ENCODE peak calls at places on chromosomes 5 and 9, in six cellular contexts. One of them, this sample, is unnamed.

GRCh38 chr9:22160235-22160634 is 151.1 kb upstream of the CDKN2B start:
- DNase-seq in IMR-90: peak; percentile 69
- DNase-seq in neuronal stem cell: no peak
- DNase-seq in H9: no peak
- DNase-seq in mesenchymal stem cell: no peak
- DNase-seq in H1: no peak
- DNase-seq in this sample: no peak

GRCh38 chr9:468766-469496 is 254.3 kb downstream of the DOCK8 start:
- DNase-seq in IMR-90: no peak
- DNase-seq in neuronal stem cell: no peak
- DNase-seq in H9: no peak
- DNase-seq in mesenchymal stem cell: no peak
- DNase-seq in H1: no peak
- DNase-seq in this sample: no peak

GRCh38 chr5:2856206-2856605 is 104.7 kb upstream of the IRX2 start:
- DNase-seq in IMR-90: no peak
- DNase-seq in neuronal stem cell: no peak
- DNase-seq in H9: no peak
- DNase-seq in mesenchymal stem cell: no peak
- DNase-seq in H1: no peak
- DNase-seq in this sample: no peak

GRCh38 chr5:158658439-158659230 is 441.1 kb downstream of the EBF1 start:
- DNase-seq in IMR-90: peak; percentile 6
- DNase-seq in neuronal stem cell: no peak
- DNase-seq in H9: no peak
- DNase-seq in mesenchymal stem cell: no peak
- DNase-seq in H1: no peak
- DNase-seq in this sample: peak; percentile 75

GRCh38 chr5:129358069-129358468 is 102.0 kb upstream of the ADAMTS19 start:
- DNase-seq in IMR-90: no peak
- DNase-seq in neuronal stem cell: no peak
- DNase-seq in H9: no peak
- DNase-seq in mesenchymal stem cell: no peak
- DNase-seq in H1: no peak
- DNase-seq in this sample: peak; percentile 14

GRCh38 chr9:128723352-128723865 is 518 bp downstream of the ZDHHC12 start:
- DNase-seq in IMR-90: no peak
- DNase-seq in neuronal stem cell: peak; percentile 17
- DNase-seq in H9: peak; percentile 21
- DNase-seq in mesenchymal stem cell: peak; percentile 10
- DNase-seq in H1: peak; percentile 56
- DNase-seq in this sample: no peak

GRCh38 chr5:145341842-145342241 is 493.3 kb downstream of the PRELID2 start:
- DNase-seq in IMR-90: peak; percentile 28
- DNase-seq in neuronal stem cell: no peak
- DNase-seq in H9: no peak
- DNase-seq in mesenchymal stem cell: peak; percentile 19
- DNase-seq in H1: no peak
- DNase-seq in this sample: peak; percentile 3

GRCh38 chr5:72662936-72663335 is 153.5 kb upstream of the TNPO1 start:
- DNase-seq in IMR-90: no peak
- DNase-seq in neuronal stem cell: no peak
- DNase-seq in H9: no peak
- DNase-seq in mesenchymal stem cell: no peak
- DNase-seq in H1: no peak
- DNase-seq in this sample: peak; percentile 30

GRCh38 chr5:132010645-132011560 is 555 bp downstream of the ACSL6 start:
- DNase-seq in IMR-90: no peak
- DNase-seq in neuronal stem cell: no peak
- DNase-seq in H9: peak; percentile 46
- DNase-seq in mesenchymal stem cell: no peak
- DNase-seq in H1: peak; percentile 60
- DNase-seq in this sample: no peak

GRCh38 chr5:21802869-21803490 is 1050.2 kb downstream of the CDH12 start:
- DNase-seq in IMR-90: peak; percentile 56
- DNase-seq in neuronal stem cell: peak; percentile 9
- DNase-seq in H9: no peak
- DNase-seq in mesenchymal stem cell: peak; percentile 38
- DNase-seq in H1: no peak
- DNase-seq in this sample: peak; percentile 43

GRCh38 chr5:123209163-123210013 is 120.3 kb downstream of the PRDM6 start:
- DNase-seq in IMR-90: peak; percentile 96
- DNase-seq in neuronal stem cell: no peak
- DNase-seq in H9: no peak
- DNase-seq in mesenchymal stem cell: peak; percentile 92
- DNase-seq in H1: no peak
- DNase-seq in this sample: no peak

GRCh38 chr5:163658702-163659567 is 153.5 kb downstream of the MAT2B start:
- DNase-seq in IMR-90: peak; percentile 55
- DNase-seq in neuronal stem cell: no peak
- DNase-seq in H9: no peak
- DNase-seq in mesenchymal stem cell: peak; percentile 21
- DNase-seq in H1: no peak
- DNase-seq in this sample: no peak

GRCh38 chr9:124284940-124285441 is 27.2 kb downstream of the NEK6 start:
- DNase-seq in IMR-90: peak; percentile 50
- DNase-seq in neuronal stem cell: no peak
- DNase-seq in H9: no peak
- DNase-seq in mesenchymal stem cell: peak; percentile 69
- DNase-seq in H1: no peak
- DNase-seq in this sample: no peak

GRCh38 chr5:34009610-34010009 is 1.8 kb upstream of the AMACR start:
- DNase-seq in IMR-90: no peak
- DNase-seq in neuronal stem cell: no peak
- DNase-seq in H9: no peak
- DNase-seq in mesenchymal stem cell: no peak
- DNase-seq in H1: no peak
- DNase-seq in this sample: no peak

GRCh38 chr5:79973511-79973910 is 17.6 kb downstream of the MTX3 start:
- DNase-seq in IMR-90: no peak
- DNase-seq in neuronal stem cell: peak; percentile 48
- DNase-seq in H9: no peak
- DNase-seq in mesenchymal stem cell: no peak
- DNase-seq in H1: no peak
- DNase-seq in this sample: peak; percentile 16

GRCh38 chr5:14309864-14310531 is 166.9 kb downstream of the TRIO start:
- DNase-seq in IMR-90: no peak
- DNase-seq in neuronal stem cell: no peak
- DNase-seq in H9: no peak
- DNase-seq in mesenchymal stem cell: no peak
- DNase-seq in H1: no peak
- DNase-seq in this sample: no peak

GRCh38 chr9:130483281-130483949 is 38.7 kb downstream of the ASS1 start:
- DNase-seq in IMR-90: no peak
- DNase-seq in neuronal stem cell: no peak
- DNase-seq in H9: no peak
- DNase-seq in mesenchymal stem cell: no peak
- DNase-seq in H1: no peak
- DNase-seq in this sample: peak; percentile 63

GRCh38 chr9:91705386-91705785 is 244.6 kb downstream of the ROR2 start:
- DNase-seq in IMR-90: no peak
- DNase-seq in neuronal stem cell: no peak
- DNase-seq in H9: no peak
- DNase-seq in mesenchymal stem cell: no peak
- DNase-seq in H1: no peak
- DNase-seq in this sample: no peak

GRCh38 chr5:168290902-168291280 is 554 bp upstream of the WWC1 start:
- DNase-seq in IMR-90: no peak
- DNase-seq in neuronal stem cell: no peak
- DNase-seq in H9: no peak
- DNase-seq in mesenchymal stem cell: no peak
- DNase-seq in H1: no peak
- DNase-seq in this sample: no peak

GRCh38 chr9:3916984-3917383 is 382.9 kb downstream of the GLIS3 start:
- DNase-seq in IMR-90: peak; percentile 82
- DNase-seq in neuronal stem cell: no peak
- DNase-seq in H9: no peak
- DNase-seq in mesenchymal stem cell: peak; percentile 89
- DNase-seq in H1: no peak
- DNase-seq in this sample: no peak

GRCh38 chr9:134053941-134054761 is 13.7 kb downstream of the BRD3 start:
- DNase-seq in IMR-90: no peak
- DNase-seq in neuronal stem cell: no peak
- DNase-seq in H9: no peak
- DNase-seq in mesenchymal stem cell: no peak
- DNase-seq in H1: no peak
- DNase-seq in this sample: no peak

GRCh38 chr5:109006129-109006528 is 258.4 kb downstream of the FER start:
- DNase-seq in IMR-90: no peak
- DNase-seq in neuronal stem cell: no peak
- DNase-seq in H9: peak; percentile 24
- DNase-seq in mesenchymal stem cell: no peak
- DNase-seq in H1: no peak
- DNase-seq in this sample: peak; percentile 26

GRCh38 chr9:26129216-26129615 is 451.0 kb upstream of the TUSC1 start:
- DNase-seq in IMR-90: no peak
- DNase-seq in neuronal stem cell: no peak
- DNase-seq in H9: no peak
- DNase-seq in mesenchymal stem cell: peak; percentile 20
- DNase-seq in H1: no peak
- DNase-seq in this sample: no peak

GRCh38 chr9:135277219-135278201 is 190.0 kb downstream of the OLFM1 start:
- DNase-seq in IMR-90: no peak
- DNase-seq in neuronal stem cell: no peak
- DNase-seq in H9: no peak
- DNase-seq in mesenchymal stem cell: no peak
- DNase-seq in H1: no peak
- DNase-seq in this sample: no peak

GRCh38 chr5:54520438-54520846 is 2.9 kb downstream of the SNX18 start:
- DNase-seq in IMR-90: peak; percentile 56
- DNase-seq in neuronal stem cell: no peak
- DNase-seq in H9: no peak
- DNase-seq in mesenchymal stem cell: peak; percentile 67
- DNase-seq in H1: no peak
- DNase-seq in this sample: peak; percentile 69

GRCh38 chr5:147690595-147690994 is 91.9 kb downstream of the JAKMIP2 start:
- DNase-seq in IMR-90: peak; percentile 1
- DNase-seq in neuronal stem cell: no peak
- DNase-seq in H9: peak; percentile 60
- DNase-seq in mesenchymal stem cell: no peak
- DNase-seq in H1: no peak
- DNase-seq in this sample: peak; percentile 79

GRCh38 chr5:145976431-145977155 is 40.2 kb downstream of the SH3RF2 start:
- DNase-seq in IMR-90: peak; percentile 40
- DNase-seq in neuronal stem cell: no peak
- DNase-seq in H9: no peak
- DNase-seq in mesenchymal stem cell: peak; percentile 23
- DNase-seq in H1: no peak
- DNase-seq in this sample: no peak

GRCh38 chr9:127536499-127536898 is 75.6 kb upstream of the STXBP1 start:
- DNase-seq in IMR-90: no peak
- DNase-seq in neuronal stem cell: no peak
- DNase-seq in H9: no peak
- DNase-seq in mesenchymal stem cell: no peak
- DNase-seq in H1: no peak
- DNase-seq in this sample: no peak
- H3K18ac ChIP-seq in IMR-90: no peak overlapping the region
- H3K18ac ChIP-seq in neuronal stem cell: no peak overlapping the region
- H3K18ac ChIP-seq in H9: no peak overlapping the region
- H3K18ac ChIP-seq in mesenchymal stem cell: peak overlapping the region; percentile 49
- H3K18ac ChIP-seq in H1: no peak overlapping the region
- H3K18ac ChIP-seq in this sample: no peak overlapping the region

DNA sequence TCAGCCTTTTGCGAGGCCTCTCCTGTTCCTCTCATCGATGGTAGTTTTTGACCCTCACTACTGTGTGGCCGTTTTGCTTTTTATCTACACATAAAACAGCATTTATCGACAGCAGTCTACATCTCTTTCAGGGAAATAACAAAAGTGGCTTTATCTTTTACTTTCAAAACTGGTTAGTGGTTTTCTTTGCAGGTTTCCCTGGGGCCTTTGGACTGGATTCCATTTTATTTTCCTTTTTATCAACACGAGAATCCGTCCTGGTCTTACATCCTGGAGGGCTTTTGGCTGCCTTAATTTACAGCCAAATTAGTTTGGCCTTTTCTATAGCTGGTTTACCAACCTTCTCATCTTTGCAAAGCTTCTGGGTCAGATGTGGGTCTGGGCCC is 775 bp upstream of the PKD2L2 start:
- DNase-seq in IMR-90: no peak
- DNase-seq in neuronal stem cell: no peak
- DNase-seq in H9: no peak
- DNase-seq in mesenchymal stem cell: no peak
- DNase-seq in H1: no peak
- DNase-seq in this sample: no peak
- H2BK15ac ChIP-seq in IMR-90: no peak overlapping the region
- H2BK15ac ChIP-seq in neuronal stem cell: no peak overlapping the region
- H2BK15ac ChIP-seq in H9: no peak overlapping the region
- H2BK15ac ChIP-seq in mesenchymal stem cell: no peak overlapping the region
- H2BK15ac ChIP-seq in H1: no peak overlapping the region
- H2BK15ac ChIP-seq in this sample: no peak overlapping the region

DNA sequence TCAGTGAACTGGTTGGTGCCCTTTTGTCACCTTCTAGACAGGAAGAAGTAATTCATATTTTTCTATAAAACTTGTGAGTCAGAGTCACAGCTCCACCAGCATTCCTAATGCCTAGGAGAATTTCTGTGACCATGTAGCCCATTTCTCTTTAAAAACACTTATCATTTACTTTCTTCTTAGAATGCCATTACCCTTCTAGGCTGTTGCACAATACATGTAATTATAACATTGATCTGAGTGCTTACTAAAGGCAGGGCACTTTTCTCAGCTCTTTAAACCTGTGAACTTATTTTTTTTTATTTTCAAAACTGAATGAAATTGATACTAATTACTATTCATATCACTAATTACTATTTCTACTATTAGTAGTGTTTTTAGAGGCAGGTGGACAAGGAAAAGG is 373.7 kb downstream of the TLE4 start:
- DNase-seq in IMR-90: no peak
- DNase-seq in neuronal stem cell: no peak
- DNase-seq in H9: no peak
- DNase-seq in mesenchymal stem cell: peak; percentile 18
- DNase-seq in H1: no peak
- DNase-seq in this sample: no peak
- H4K8ac ChIP-seq in IMR-90: no peak overlapping the region
- H4K8ac ChIP-seq in neuronal stem cell: no peak overlapping the region
- H4K8ac ChIP-seq in H9: no peak overlapping the region
- H4K8ac ChIP-seq in mesenchymal stem cell: no peak overlapping the region
- H4K8ac ChIP-seq in H1: no peak overlapping the region
- H4K8ac ChIP-seq in this sample: no peak overlapping the region

DNA sequence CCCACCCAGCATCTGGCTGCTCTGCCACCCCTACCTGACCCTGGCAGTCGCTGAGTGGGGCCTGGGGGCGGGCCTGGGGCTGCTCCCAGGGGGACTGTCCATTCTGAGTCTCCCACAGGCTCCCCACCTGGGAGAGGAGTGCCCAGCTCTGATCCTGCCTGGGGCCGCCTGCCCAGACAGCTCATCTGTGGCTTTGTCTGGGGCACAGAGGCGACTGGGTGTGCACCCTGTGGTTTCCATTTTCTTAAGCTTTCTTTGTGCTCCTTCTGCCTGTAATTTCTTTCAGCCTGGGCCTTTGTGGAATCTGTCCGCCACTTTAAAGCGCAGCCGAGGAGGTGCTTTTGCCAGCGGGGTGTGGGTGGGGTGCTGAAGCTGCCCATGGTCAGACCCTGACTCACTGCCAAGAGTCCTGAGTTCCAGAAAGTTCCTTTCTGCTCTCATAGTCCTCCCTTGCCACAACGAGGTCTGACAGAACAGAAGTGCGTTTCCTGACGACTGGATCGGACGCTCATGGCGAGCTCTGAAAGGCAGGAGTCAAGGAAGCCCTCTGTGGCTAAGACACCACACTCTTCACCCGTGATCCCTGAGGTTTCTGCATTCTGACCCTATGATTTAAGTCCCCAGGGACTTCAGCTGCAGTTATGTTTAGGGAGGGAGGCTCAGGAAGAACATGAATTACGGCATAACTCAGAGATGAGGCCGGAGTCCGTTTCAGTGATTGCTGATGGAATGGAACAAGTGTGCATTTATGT is 225.0 kb downstream of the FANCC start:
- DNase-seq in IMR-90: peak; percentile 68
- DNase-seq in neuronal stem cell: peak; percentile 56
- DNase-seq in H9: no peak
- DNase-seq in mesenchymal stem cell: peak; percentile 92
- DNase-seq in H1: no peak
- DNase-seq in this sample: no peak
- H3K18ac ChIP-seq in IMR-90: no peak overlapping the region
- H3K18ac ChIP-seq in neuronal stem cell: peak overlapping the region; percentile 13
- H3K18ac ChIP-seq in H9: no peak overlapping the region
- H3K18ac ChIP-seq in mesenchymal stem cell: peak overlapping the region; percentile 23
- H3K18ac ChIP-seq in H1: peak overlapping the region; percentile 85
- H3K18ac ChIP-seq in this sample: no peak overlapping the region

This sample was measured in mesendoderm.